ENCODE peak calls at places on chromosomes 11 and 22, in six cellular contexts. G is endothelial cell of umbilical vein, Z is colonic mucosa, U is esophagus squamous epithelium, V is body of pancreas, E is mammary epithelial cell. C is an unnamed sample. For H3K4me1, the result is how much of the 10 kb centered on the place peaks cover.

GRCh38 chr11:4665424-4665823 is 21.6 kb downstream of the OR51E1 start:
- DNase-seq in U (no peak), G (no peak), Z (no peak), V (no peak), E (no peak), C (no peak)

GRCh38 chr11:63906585-63906984 is 10.4 kb downstream of the RCOR2 start:
- DNase-seq in U (no peak), E (no peak), V (no peak), Z (no peak), G (no peak), C (peak)

GRCh38 chr22:29031236-29031982 is 30.2 kb downstream of the C22orf31 start:
- DNase-seq in G (peak), Z (peak), V (peak), E (peak), U (no peak), C (peak)

GRCh38 chr11:62687508-62688396 is 1.6 kb downstream of the LRRN4CL start:
- DNase-seq in Z (no peak), E (no peak), G (no peak), V (no peak), U (no peak), C (no peak)

GRCh38 chr22:23763579-23764331 is 965 bp downstream of the C22orf15 start:
- DNase-seq in U (no peak), E (no peak), V (no peak), G (no peak), Z (no peak), C (peak)

GRCh38 chr22:46225631-46226030 is 24.5 kb downstream of the CDPF1 start:
- DNase-seq in E (no peak), U (no peak), G (no peak), Z (no peak), V (no peak), C (no peak)

GRCh38 chr22:45159652-45160462 is 3.9 kb upstream of the NUP50 start:
- DNase-seq in U (no peak), Z (peak), G (peak), V (peak), E (no peak), C (peak)

GRCh38 chr22:23256986-23257888 is 76.9 kb downstream of the BCR start:
- DNase-seq in Z (peak), E (peak), U (no peak), G (no peak), V (peak), C (no peak)

GRCh38 chr22:38850941-38851849 is 7.4 kb upstream of the NPTXR start:
- DNase-seq in Z (no peak), V (no peak), E (peak), U (no peak), G (no peak), C (no peak)

DNA sequence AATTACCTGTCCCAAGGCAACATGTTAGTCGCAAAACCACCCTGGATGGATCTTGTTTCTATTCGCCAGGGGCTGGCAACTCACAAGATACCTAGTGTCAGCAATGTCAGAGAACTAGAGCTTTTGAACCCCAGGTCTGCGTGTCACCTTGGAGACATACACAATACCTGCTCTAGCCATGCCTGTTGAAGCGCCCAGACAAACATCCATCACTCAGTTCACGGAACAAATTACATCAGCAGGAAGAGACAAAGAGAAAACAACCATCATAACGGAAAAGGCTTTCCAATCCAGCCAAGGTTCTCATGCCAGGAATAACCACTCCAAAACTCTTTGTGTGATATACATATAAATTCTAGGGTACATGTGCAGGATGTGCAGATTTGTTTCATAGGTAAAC is 2.2 kb downstream of the CD59 start:
- DNase-seq in U (no peak), G (peak), E (peak), Z (no peak), V (no peak), C (no peak)
- H3K4me3 ChIP-seq in U (peak), G (peak), E (peak), Z (peak), V (no peak), C (no peak)

GRCh38 chr11:34105079-34105956 is at the start of gene NAT10:
- DNase-seq in G (peak), U (peak), V (peak), Z (peak), E (peak), C (peak)
- TF ChIP-seq CTCF in G (peak), U (no peak), V (peak), Z (no peak), E (no peak), C (peak)

GRCh38 chr11:119317592-119318239 is 786 bp upstream of the MCAM start:
- DNase-seq in E (peak), G (no peak), V (no peak), Z (no peak), U (no peak), C (no peak)

GRCh38 chr11:119319136-119319701 is 2.3 kb upstream of the MCAM start:
- DNase-seq in U (no peak), E (no peak), V (no peak), G (no peak), Z (no peak), C (no peak)

GRCh38 chr11:119320593-119321524 is 3.9 kb upstream of the MCAM start:
- DNase-seq in E (peak), G (peak), U (no peak), Z (peak), V (peak), C (peak)

GRCh38 chr11:119318240-119319135 is 1.6 kb upstream of the MCAM start:
- DNase-seq in G (peak), U (no peak), V (peak), Z (no peak), E (peak), C (no peak)

GRCh38 chr11:119319702-119320592 is 3.0 kb upstream of the MCAM start:
- DNase-seq in V (no peak), Z (no peak), U (no peak), G (peak), E (no peak), C (no peak)
- H3K4me1 ChIP-seq in V (under half), Z (under half), U (half or more), G (half or more), E (half or more), C (under half)

GRCh38 chr11:117074122-117074521 is 24.1 kb downstream of the SIK3 start:
- DNase-seq in V (no peak), E (no peak), G (no peak), U (no peak), Z (no peak), C (no peak)

GRCh38 chr11:117073539-117073938 is 24.7 kb downstream of the SIK3 start:
- DNase-seq in E (no peak), G (no peak), V (no peak), Z (no peak), U (no peak), C (no peak)

GRCh38 chr11:117071344-117071787 is 26.9 kb downstream of the SIK3 start:
- DNase-seq in V (peak), E (no peak), U (no peak), Z (peak), G (peak), C (peak)

GRCh38 chr11:117075186-117075585 is 23.0 kb downstream of the SIK3 start:
- DNase-seq in V (no peak), U (no peak), Z (no peak), G (no peak), E (peak), C (peak)

GRCh38 chr11:117072517-117073218 is 25.6 kb downstream of the SIK3 start:
- DNase-seq in G (peak), U (no peak), Z (no peak), V (no peak), E (peak), C (peak)
- H3K4me3 ChIP-seq in G (no peak), U (no peak), Z (no peak), V (no peak), E (no peak), C (no peak)